ENCODE peak calls at places on chromosomes 5 and 9, in five cellular contexts. C, U, Q, Y and N are unnamed samples. For H3K4me1 and H3K27me3, the result is how much of the 10 kb centered on the place peaks cover.

GRCh38 chr5:43007911-43008368 is 32.2 kb downstream of the ANXA2R start:
- DNase-seq in Y (peak), C (peak), U (peak), Q (peak), N (no peak)

GRCh38 chr5:141439411-141440141 is 9.3 kb downstream of the PCDHGA12 start:
- DNase-seq in Y (no peak), C (no peak), Q (no peak), U (peak), N (no peak)

GRCh38 chr5:40738502-40738901 is 17.3 kb downstream of the TTC33 start:
- DNase-seq in C (no peak), Y (no peak), U (no peak), Q (no peak), N (no peak)

GRCh38 chr9:109816490-109816889 is 36.5 kb downstream of the PALM2AKAP2 start:
- DNase-seq in C (no peak), Q (no peak), U (peak), Y (no peak), N (peak)

GRCh38 chr5:40784027-40784653 is 14.0 kb downstream of the PRKAA1 start:
- DNase-seq in C (no peak), Q (no peak), U (no peak), Y (no peak), N (no peak)

GRCh38 chr9:135213566-135213965 is 126.1 kb downstream of the OLFM1 start:
- DNase-seq in U (no peak), C (no peak), Q (peak), Y (no peak), N (no peak)

GRCh38 chr9:136700309-136700708 is 12.1 kb upstream of the DIPK1B start:
- DNase-seq in Y (no peak), Q (no peak), C (no peak), U (no peak), N (no peak)

GRCh38 chr5:126003309-126003708 is 419.9 kb upstream of the GRAMD2B start:
- DNase-seq in U (no peak), Q (no peak), Y (peak), C (peak), N (peak)

GRCh38 chr5:14507156-14507941 is 74.2 kb upstream of the OTULINL start:
- DNase-seq in Y (no peak), U (no peak), C (no peak), Q (no peak), N (no peak)

GRCh38 chr5:104347119-104347708 is 784.6 kb upstream of the NUDT12 start:
- DNase-seq in C (no peak), Y (no peak), U (no peak), Q (no peak), N (no peak)

DNA sequence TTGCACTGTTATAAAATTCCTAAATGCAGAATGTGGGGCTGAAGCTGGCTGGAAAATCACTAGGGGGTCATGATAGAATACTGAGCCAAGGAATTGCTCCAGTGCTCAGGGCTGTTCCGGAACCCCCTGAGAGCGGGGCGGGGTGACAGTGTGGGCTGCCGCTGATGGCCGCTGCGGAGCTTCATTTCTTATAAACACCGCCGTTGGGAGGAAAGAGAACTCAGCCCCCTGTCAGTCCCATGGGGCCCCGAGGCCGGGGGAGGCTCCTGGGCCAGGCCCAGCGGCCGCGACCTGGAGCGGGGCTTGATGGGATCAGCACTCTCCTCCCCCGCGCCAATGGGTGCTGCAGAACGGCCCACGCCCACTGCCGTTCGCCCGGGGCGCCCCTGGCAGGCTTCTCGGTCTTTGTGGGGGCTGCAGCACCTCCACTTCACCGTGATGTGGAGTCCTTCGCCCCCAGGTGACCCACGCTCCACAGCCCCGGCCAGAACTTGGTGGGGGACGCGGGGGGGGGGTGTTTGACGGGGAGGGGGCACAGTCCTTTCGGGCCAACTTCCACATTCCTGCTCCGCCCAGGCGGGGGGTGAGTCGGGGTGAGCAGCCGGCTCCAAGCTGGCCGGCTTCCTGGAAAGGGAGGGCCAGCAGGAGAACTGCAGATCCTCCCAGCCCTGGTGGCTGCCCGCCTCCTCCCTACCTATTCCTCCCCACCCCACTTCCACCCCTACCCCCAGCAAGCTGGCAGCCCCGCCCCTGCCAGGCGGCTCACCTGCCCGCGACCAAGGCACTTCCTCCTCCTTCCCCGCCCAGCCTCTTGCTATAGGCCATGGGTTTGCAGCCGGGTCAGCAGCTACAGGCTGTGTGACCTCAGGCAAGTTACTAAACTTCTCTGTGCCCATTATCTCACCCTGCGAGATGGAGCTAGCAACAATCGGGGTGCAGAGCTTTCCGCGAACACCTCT is 5.4 kb upstream of the IRF1 start:
- DNase-seq in C (peak), Q (peak), U (peak), Y (peak), N (peak)
- H3K27ac ChIP-seq in C (peak), Q (peak), U (peak), Y (peak), N (peak)

GRCh38 chr5:132259061-132259851 is 1.8 kb downstream of the PDLIM4 start:
- DNase-seq in Y (peak), C (peak), Q (peak), U (peak), N (peak)
- H3K4me1 ChIP-seq in Y (half or more), C (under half), Q (under half), U (under half), N (under half)

DNA sequence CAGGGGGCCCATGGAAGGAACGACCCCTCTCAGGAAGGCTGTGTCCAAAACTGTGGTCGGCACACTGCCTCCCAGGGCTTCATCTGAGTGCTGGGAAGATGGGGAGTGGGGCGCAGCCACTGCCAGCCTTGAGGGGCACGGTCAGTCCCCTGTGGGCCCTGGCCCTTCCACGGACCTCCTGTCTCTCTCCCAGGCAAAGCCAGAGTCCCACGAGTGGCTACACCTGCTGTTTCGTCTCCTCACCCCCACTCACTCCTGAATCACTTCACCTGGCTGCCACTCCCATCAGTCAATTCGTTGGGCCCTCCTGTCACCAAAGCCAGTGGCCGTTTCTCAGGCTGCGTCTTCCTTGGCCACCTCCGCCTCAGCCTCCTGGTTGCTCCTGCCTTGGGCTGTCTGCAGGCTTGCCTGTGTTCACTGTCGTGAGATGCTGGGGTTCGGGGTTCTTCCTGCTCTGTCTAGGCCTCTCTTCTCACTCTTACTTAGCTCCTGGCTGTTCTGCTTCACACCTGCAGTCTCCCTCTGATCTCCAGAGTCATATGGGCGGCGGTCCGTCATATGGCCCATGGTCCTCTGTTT is 58.8 kb upstream of the RNF130 start:
- DNase-seq in Q (peak), U (no peak), Y (peak), C (no peak), N (no peak)
- H3K27me3 ChIP-seq in Q (under half), U (under half), Y (under half), C (under half), N (under half)

GRCh38 chr9:89526667-89527066 is 28.8 kb upstream of the SEMA4D start:
- DNase-seq in C (no peak), U (no peak), Q (no peak), Y (no peak), N (no peak)

GRCh38 chr9:89527084-89527483 is 29.2 kb upstream of the SEMA4D start:
- DNase-seq in U (no peak), C (no peak), Y (no peak), Q (no peak), N (no peak)

GRCh38 chr9:89528131-89528530 is 30.2 kb upstream of the SEMA4D start:
- DNase-seq in U (no peak), Q (no peak), C (no peak), Y (no peak), N (no peak)

GRCh38 chr9:89529243-89530030 is 31.5 kb upstream of the SEMA4D start:
- DNase-seq in Y (no peak), C (no peak), Q (no peak), U (no peak), N (no peak)

DNA sequence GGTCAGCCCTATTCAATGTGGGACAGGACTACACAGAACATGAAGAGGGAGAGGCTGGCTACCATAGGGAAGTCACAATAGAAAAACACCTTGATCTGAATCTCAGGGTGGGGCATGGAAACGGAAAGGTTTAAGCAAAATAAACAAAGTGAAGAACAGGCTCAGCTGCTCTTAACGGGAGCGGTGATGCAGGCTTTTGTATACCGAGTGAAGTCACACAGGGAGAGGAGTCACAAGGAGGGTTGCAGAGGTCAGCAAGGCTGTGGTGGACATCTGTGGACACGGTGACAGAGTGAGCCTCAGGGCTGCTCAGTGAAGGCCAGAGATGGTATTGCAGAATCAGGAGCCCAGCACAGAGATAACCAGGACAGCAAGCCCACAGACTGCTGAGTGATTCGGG is 30.6 kb upstream of the SEMA4D start:
- DNase-seq in U (peak), Q (no peak), C (no peak), Y (no peak), N (no peak)
- H3K27ac ChIP-seq in U (no peak), Q (no peak), C (no peak), Y (no peak), N (no peak)

DNA sequence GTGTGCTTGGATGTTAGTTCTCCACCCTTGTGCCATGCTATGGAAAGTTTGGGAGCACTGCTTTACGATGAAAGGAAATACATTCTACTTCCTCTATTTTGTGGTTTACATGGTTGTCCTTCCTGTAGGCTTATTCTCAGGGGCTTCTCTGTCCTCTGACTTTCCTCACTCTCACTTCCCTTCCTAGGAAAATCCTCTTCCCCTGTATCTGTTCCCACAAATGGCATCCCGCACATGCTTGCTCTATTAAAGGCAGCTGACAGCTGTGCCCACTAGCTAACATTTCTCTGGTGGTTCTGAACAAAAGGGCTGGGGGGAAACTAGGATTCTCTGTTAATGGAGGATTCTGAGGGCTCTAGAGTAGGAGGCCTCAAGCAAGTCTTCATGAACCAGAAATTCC is 52.4 kb downstream of the FAM170A start:
- DNase-seq in C (no peak), Y (no peak), Q (no peak), U (no peak), N (no peak)
- H3K4me1 ChIP-seq in C (under half), Y (under half), Q (under half), U (under half), N (under half)

DNA sequence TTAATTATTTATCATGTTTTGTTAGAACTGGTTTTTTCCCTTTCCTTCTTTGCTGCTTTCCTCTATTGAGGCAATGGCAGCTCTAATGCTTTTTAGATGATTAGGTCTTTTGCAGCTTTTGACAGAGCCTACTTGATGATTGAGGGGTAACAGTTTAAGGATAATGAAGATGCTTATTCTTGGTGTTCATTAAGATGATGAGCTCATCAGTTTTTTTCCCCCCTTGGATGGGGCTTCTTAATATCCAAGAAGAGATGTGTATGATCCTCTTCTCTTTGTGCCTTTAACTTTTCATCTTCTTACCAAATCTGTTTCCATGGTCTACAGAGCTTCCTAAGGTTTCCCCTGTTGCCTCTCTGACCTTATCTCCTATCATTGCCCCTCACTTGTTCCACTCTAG is 15.8 kb downstream of the RBM27 start:
- DNase-seq in U (no peak), Q (no peak), Y (no peak), C (no peak), N (no peak)
- H3K27me3 ChIP-seq in U (under half), Q (under half), Y (under half), C (under half), N (under half)

GRCh38 chr5:1140818-1141189 is 28.9 kb upstream of the SLC12A7 start:
- DNase-seq in U (no peak), Y (no peak), C (no peak), Q (no peak), N (no peak)
- H3K27ac ChIP-seq in U (no peak), Y (no peak), C (no peak), Q (no peak), N (no peak)

DNA sequence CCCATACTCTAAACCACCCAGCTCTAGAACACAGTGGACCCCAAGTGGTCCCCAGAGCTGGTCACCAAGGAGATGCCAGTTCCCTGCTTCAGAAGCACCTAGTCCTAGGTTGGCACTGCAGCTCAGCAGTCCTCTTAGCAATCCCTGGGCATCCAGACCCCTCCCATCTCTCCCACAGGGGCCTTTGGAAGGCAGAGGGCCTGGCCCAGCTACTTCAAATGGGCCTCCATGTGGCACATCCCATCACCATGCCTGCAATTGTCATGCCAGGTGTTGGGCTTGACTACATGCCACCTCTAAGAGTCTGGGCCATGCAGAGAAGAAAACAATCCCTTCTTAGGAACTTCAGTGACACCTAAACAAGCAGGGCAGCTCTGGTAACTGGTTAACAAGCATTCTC is 14.1 kb downstream of the MACROH2A1 start:
- DNase-seq in U (no peak), Y (no peak), C (no peak), Q (no peak), N (no peak)
- H3K4me1 ChIP-seq in U (under half), Y (under half), C (under half), Q (under half), N (under half)

GRCh38 chr5:32710335-32710858 is 724 bp upstream of the NPR3 start:
- DNase-seq in U (no peak), Y (no peak), Q (peak), C (no peak), N (no peak)

GRCh38 chr5:32712463-32713395 is 1.6 kb downstream of the NPR3 start:
- DNase-seq in U (no peak), Q (no peak), C (no peak), Y (no peak), N (peak)

GRCh38 chr5:32713396-32714381 is 2.6 kb downstream of the NPR3 start:
- DNase-seq in Q (peak), Y (no peak), C (no peak), U (peak), N (no peak)

GRCh38 chr5:32710859-32711692 is at the start of gene NPR3:
- DNase-seq in C (no peak), U (peak), Q (no peak), Y (no peak), N (peak)

DNA sequence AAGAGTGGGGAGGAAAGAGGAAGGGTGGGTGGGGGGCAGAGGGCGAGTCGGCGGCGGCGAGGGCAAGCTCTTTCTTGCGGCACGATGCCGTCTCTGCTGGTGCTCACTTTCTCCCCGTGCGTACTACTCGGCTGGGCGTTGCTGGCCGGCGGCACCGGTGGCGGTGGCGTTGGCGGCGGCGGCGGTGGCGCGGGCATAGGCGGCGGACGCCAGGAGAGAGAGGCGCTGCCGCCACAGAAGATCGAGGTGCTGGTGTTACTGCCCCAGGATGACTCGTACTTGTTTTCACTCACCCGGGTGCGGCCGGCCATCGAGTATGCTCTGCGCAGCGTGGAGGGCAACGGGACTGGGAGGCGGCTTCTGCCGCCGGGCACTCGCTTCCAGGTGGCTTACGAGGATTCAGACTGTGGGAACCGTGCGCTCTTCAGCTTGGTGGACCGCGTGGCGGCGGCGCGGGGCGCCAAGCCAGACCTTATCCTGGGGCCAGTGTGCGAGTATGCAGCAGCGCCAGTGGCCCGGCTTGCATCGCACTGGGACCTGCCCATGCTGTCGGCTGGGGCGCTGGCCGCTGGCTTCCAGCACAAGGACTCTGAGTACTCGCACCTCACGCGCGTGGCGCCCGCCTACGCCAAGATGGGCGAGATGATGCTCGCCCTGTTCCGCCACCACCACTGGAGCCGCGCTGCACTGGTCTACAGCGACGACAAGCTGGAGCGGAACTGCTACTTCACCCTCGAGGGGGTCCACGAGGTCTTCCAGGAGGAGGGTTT is 757 bp downstream of the NPR3 start:
- DNase-seq in Q (no peak), U (peak), Y (no peak), C (no peak), N (peak)
- H3K27me3 ChIP-seq in Q (under half), U (under half), Y (under half), C (under half), N (half or more)

GRCh38 chr5:175566697-175567096 is 88.3 kb downstream of the SFXN1 start:
- DNase-seq in U (no peak), C (no peak), Y (no peak), Q (no peak), N (no peak)

GRCh38 chr5:175569701-175570100 is 88.2 kb upstream of the HRH2 start:
- DNase-seq in Q (no peak), C (no peak), U (no peak), Y (no peak), N (no peak)

GRCh38 chr5:175572922-175573321 is 84.9 kb upstream of the HRH2 start:
- DNase-seq in U (no peak), C (no peak), Y (no peak), Q (no peak), N (no peak)

GRCh38 chr5:175564716-175565115 is 86.4 kb downstream of the SFXN1 start:
- DNase-seq in Y (no peak), Q (no peak), U (no peak), C (no peak), N (no peak)

DNA sequence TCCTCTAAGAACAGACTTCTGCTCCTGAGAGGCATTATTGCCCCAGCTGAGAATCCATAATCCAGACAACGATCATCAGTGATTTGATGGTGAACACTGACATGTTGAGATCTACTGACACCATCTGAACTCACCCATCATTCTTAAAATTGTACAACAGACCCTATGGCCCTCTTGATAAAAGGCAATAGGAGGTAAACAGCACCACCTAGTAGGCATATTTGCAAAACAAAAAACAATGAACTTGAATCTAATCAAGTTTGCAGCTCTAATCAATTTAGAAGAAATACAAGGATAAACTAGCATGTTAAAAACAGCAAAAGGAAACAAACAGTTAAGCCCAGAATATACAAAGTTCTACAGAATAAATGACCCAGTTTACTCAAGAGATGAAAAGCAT is 89.6 kb downstream of the SFXN1 start:
- DNase-seq in Y (no peak), Q (no peak), C (no peak), U (no peak), N (no peak)
- H3K27ac ChIP-seq in Y (no peak), Q (no peak), C (no peak), U (no peak), N (no peak)